ENCODE peak calls at places on chromosomes 11 and 22, in four cellular contexts. L is tibial artery, M is neuronal stem cell, T is HCT116. A is an unnamed sample.

GRCh38 chr22:24315367-24315781 is 44.7 kb downstream of the SPECC1L start:
- DNase-seq in M (no peak), T (no peak), L (no peak), A (no peak)

GRCh38 chr22:41862160-41862529 is 29.2 kb downstream of the SREBF2 start:
- DNase-seq in L (no peak), T (no peak), M (no peak), A (no peak)

GRCh38 chr11:78082146-78082545 is 2.5 kb upstream of the NDUFC2 start:
- DNase-seq in M (no peak), L (no peak), T (no peak), A (no peak)

GRCh38 chr22:48358886-48359612 is 1468.6 kb downstream of the BRD1 start:
- DNase-seq in T (no peak), L (no peak), M (no peak), A (no peak)

GRCh38 chr11:18313985-18314763 is 7.8 kb downstream of the HPS5 start:
- DNase-seq in L (no peak), M (no peak), T (no peak), A (peak)

GRCh38 chr11:119108151-119108856 is 1.2 kb downstream of the C2CD2L start:
- DNase-seq in L (no peak), M (no peak), T (no peak), A (peak)

GRCh38 chr22:50015451-50016307 is 3.1 kb upstream of the IL17REL start:
- DNase-seq in L (peak), T (no peak), M (no peak), A (no peak)

GRCh38 chr11:19013181-19013857 is 47.2 kb downstream of the MRGPRX2 start:
- DNase-seq in T (no peak), L (no peak), M (no peak), A (no peak)

GRCh38 chr11:134587345-134587744 is 175.3 kb upstream of the B3GAT1 start:
- DNase-seq in L (no peak), M (no peak), T (no peak), A (no peak)

GRCh38 chr22:48307941-48308340 is 1519.7 kb downstream of the BRD1 start:
- DNase-seq in M (no peak), L (no peak), T (no peak), A (no peak)

GRCh38 chr11:85827768-85828639 is 17.1 kb upstream of the SYTL2 start:
- DNase-seq in L (no peak), M (no peak), T (peak), A (peak)

GRCh38 chr11:60872124-60872951 is 5.0 kb downstream of the ZP1 start:
- DNase-seq in M (no peak), L (peak), T (no peak), A (peak)

GRCh38 chr11:77101043-77101537 is 1.6 kb upstream of the OMP start:
- DNase-seq in M (no peak), L (no peak), T (no peak), A (peak)

GRCh38 chr11:9459573-9460321 is 1.1 kb upstream of the ZNF143 start:
- DNase-seq in M (peak), T (peak), L (no peak), A (peak)

GRCh38 chr11:75949023-75949672 is 134.1 kb downstream of the UVRAG start:
- DNase-seq in T (no peak), M (no peak), L (no peak), A (no peak)

GRCh38 chr11:62468577-62468976 is 49.7 kb downstream of the SCGB1A1 start:
- DNase-seq in M (no peak), L (no peak), T (no peak), A (no peak)

GRCh38 chr11:63896071-63896470 is 20.9 kb downstream of the RCOR2 start:
- DNase-seq in L (no peak), T (no peak), M (no peak), A (no peak)

GRCh38 chr11:128155590-128155989 is 431.8 kb downstream of the ETS1 start:
- DNase-seq in T (no peak), M (no peak), L (no peak), A (no peak)

GRCh38 chr11:80157447-80157846 is 716.6 kb upstream of the TENM4 start:
- DNase-seq in M (no peak), T (no peak), L (no peak), A (no peak)

GRCh38 chr11:72813740-72814138 is 472 bp upstream of the ATG16L2 start:
- DNase-seq in T (peak), M (no peak), L (no peak), A (peak)

GRCh38 chr11:1832181-1832988 is 2.4 kb upstream of the SYT8 start:
- DNase-seq in T (no peak), L (no peak), M (peak), A (peak)

GRCh38 chr11:113862430-113862829 is 12.9 kb downstream of the USP28 start:
- DNase-seq in L (no peak), M (no peak), T (no peak), A (no peak)

GRCh38 chr11:118139578-118139977 is 13.0 kb downstream of the SCN4B start:
- DNase-seq in M (no peak), L (no peak), T (no peak), A (no peak)

GRCh38 chr11:16632295-16633200 is 105.9 kb upstream of the C11orf58 start:
- DNase-seq in T (peak), L (no peak), M (no peak), A (peak)

GRCh38 chr11:15202626-15203025 is 87.9 kb downstream of the INSC start:
- DNase-seq in T (no peak), L (no peak), M (no peak), A (no peak)

GRCh38 chr11:122656073-122656630 is 630 bp downstream of the UBASH3B start:
- DNase-seq in T (no peak), M (peak), L (peak), A (peak)

GRCh38 chr11:10044618-10045017 is 249.4 kb downstream of the SBF2 start:
- DNase-seq in T (peak), L (no peak), M (no peak), A (no peak)

GRCh38 chr11:17905477-17905876 is 107.4 kb downstream of the SERGEF start:
- DNase-seq in T (no peak), L (no peak), M (no peak), A (no peak)

GRCh38 chr22:27801616-27802388 is at the start of gene MN1:
- DNase-seq in L (peak), M (peak), T (no peak), A (peak)

GRCh38 chr22:27801197-27801615 is 350 bp downstream of the MN1 start:
- DNase-seq in M (peak), T (no peak), L (no peak), A (peak)

GRCh38 chr22:27800250-27801131 is 1.1 kb downstream of the MN1 start:
- DNase-seq in T (no peak), L (peak), M (peak), A (peak)

GRCh38 chr22:27804016-27804415 is 2.5 kb upstream of the MN1 start:
- DNase-seq in M (no peak), T (no peak), L (peak), A (no peak)

DNA sequence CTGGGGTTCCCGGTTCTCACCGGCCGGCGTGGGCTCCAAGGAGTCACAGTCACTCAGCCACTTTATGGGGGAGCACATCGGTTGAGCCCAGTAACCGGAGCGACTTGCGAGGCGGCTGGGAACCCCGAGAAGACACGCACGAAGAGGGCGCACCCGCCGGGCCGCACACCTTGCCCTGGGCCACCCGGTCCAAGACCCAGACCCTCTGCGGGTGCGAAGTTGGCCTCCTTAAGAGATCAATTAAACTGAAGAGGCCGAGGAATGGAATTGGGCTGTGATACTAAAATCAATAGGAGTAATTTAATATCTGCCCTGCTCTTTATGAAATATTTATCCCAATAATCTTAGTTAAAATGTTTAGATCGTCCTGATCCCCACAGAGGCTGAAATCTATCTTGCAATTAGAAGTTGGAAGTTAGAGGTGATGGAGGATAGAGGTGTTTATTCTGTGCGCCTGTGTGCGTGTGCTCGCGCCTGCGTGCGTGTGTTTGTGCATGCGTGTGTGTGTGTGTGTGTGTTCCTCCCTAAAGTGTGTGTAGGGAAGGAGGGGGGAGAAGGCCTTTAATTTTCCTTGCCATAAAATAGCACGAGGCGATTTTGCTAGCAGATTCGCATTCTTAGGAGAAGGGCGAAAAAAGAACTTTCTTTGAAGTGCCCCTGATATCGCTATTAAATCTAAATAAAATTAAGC is 978 bp upstream of the MN1 start:
- DNase-seq in T (no peak), L (no peak), M (no peak), A (no peak)
- H3K4me3 ChIP-seq in T (peak), L (peak), M (peak), A (peak)

GRCh38 chr11:45848654-45849081 is 1.4 kb downstream of the CRY2 start:
- DNase-seq in T (no peak), M (no peak), L (peak), A (no peak)

GRCh38 chr11:45844822-45845573 is 2.3 kb upstream of the CRY2 start:
- DNase-seq in L (no peak), T (no peak), M (no peak), A (no peak)

GRCh38 chr11:45846174-45846675 is 1.1 kb upstream of the CRY2 start:
- DNase-seq in L (peak), T (no peak), M (no peak), A (no peak)

GRCh38 chr11:45847908-45848316 is 637 bp downstream of the CRY2 start:
- DNase-seq in T (no peak), L (peak), M (peak), A (peak)

DNA sequence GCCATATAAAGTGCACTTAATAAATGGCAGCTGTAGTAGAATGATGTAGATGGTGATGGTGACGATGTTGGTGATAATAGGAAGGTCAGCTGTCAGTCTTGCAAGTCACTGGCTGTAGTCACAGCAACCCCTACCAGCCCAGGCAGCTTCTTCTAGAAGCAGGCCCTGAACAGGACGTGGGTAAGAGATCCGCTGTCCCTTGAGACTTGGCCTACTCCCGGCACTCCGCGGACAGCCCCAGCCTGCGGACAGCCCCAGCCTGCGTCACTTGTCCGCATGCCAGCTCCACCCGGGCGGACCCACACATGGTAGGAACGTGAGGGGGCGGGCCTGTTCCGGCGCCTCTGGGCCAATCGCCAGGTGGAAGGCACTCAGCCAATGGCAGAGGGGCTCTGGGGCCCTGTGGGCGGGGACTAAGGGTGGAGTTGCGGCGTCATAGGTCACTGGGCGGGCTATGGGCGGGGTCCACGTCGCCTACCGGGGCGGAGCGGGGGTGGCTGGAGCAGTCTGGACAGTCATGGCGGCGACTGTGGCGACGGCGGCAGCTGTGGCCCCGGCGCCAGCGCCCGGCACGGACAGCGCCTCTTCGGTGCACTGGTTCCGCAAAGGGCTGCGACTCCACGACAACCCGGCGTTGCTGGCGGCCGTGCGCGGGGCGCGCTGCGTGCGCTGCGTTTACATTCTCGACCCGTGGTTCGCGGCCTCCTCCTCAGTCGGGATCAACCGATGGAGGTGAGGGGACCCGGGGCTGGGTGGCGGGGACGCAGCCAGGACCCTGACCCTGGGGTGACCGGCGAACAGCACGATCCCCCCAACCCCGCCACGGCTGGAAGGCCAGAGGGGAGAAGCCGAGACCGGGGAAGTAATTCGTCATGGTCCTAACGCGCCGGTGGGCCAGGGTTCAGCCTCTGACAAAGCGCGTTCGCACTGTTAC is at the start of gene CRY2:
- DNase-seq in L (peak), T (peak), M (peak), A (peak)
- H3K27ac ChIP-seq in L (peak), T (peak), M (no peak), A (peak)

DNA sequence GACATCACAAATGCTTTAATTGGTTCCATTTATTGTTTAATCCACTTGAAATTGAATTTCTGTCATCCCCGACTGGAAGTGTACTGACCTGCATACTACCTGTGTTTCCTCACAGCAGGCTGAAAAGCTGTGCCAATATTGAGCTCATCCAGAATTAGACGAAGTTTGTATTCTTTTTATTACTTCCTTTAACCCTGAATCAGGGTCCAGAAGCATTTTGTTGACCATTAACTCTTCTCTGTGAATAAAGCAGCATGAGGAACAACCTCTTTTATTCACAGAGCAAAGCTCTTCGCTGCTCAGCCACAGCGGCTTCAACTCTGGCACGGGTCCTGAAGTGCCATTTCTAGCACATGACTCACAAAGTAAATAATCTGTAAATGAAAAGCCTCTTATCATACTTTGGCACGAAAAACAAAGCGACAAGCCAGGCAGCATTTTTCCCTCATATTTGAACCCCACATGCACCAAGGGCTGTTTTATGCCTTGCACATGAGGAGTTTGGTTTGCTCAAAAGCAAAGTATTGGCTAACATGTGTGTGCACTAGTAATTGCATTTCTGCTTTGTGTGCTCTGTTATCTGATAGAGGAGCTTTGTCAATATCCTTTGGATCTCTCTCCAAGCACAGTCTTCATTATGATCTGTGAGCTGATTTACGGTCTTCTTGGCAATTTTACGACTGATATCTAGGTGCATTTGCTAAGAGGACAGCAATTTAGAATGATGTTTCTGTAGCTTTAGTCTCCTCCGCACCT is 33.0 kb upstream of the APOBEC3A start:
- DNase-seq in T (peak), L (peak), M (no peak), A (peak)
- H3K4me3 ChIP-seq in T (peak), L (peak), M (no peak), A (no peak)

GRCh38 chr22:22199634-22200033 is 45.0 kb upstream of the VPREB1 start:
- DNase-seq in L (no peak), T (no peak), M (no peak), A (no peak)

GRCh38 chr22:22201925-22202343 is 42.7 kb upstream of the VPREB1 start:
- DNase-seq in T (no peak), L (no peak), M (no peak), A (no peak)

GRCh38 chr22:22203048-22203971 is 41.3 kb upstream of the VPREB1 start:
- DNase-seq in M (no peak), T (no peak), L (no peak), A (no peak)

GRCh38 chr22:22200569-22201184 is 43.9 kb upstream of the VPREB1 start:
- DNase-seq in T (no peak), L (no peak), M (no peak), A (no peak)

DNA sequence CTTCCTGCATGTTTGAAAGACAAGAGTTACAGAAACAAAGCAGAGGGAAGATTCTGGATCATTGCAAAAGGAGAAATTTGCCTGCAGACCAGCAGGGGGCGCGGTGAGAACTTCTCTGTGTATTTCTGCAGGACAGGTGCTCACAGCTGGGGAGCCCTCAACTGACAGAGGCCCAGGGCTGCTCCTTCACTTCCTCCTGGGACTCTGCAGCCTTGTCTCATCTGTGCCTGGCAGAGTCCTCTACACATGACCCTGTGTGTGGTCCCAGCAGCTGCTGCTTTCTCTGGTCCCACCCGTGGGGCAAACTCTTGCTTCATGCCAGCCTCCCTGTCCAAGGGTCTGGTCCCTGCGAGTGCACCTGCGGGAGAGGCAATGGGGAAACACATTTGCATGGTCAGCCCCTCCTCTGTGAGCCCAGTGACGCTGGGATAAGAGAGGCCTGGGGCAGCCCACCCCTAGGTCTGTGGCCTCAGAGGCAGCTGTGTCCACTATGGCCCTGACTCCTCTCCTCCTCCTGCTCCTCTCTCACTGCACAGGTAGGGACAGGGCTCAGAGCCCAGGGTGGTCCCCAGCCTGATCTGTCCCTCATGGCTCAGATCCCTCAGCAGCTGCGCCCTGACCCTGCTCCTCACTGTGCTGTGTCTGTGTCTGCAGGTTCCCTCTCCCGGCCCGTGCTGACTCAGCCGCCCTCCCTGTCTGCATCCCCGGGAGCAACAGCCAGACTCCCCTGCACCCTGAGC is 43.2 kb upstream of the VPREB1 start:
- DNase-seq in L (no peak), T (no peak), M (peak), A (peak)
- H3K27ac ChIP-seq in L (no peak), T (no peak), M (no peak), A (no peak)

DNA sequence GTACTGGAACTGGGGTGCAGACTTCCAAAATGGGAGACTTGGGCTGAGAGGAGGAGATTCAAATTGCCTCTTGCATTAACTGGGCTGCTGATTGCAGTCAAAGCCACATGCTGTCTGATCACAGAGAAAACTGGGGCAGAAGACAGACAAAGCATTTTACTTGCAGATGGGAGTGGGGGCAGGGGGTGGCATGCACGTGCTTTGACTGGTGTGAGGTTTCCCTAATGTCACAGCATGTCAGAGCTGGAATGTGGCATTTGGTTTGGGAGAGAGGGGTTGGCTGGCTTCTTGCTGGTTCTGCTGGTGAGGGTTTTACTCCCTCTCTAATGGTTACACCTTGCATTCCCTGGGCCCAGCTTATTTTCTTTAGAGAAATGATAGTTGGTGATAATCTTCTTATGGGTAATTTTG is 2.9 kb downstream of the TUB start:
- DNase-seq in T (no peak), M (no peak), L (no peak), A (no peak)
- H3K4me3 ChIP-seq in T (no peak), M (no peak), L (no peak), A (no peak)

DNA sequence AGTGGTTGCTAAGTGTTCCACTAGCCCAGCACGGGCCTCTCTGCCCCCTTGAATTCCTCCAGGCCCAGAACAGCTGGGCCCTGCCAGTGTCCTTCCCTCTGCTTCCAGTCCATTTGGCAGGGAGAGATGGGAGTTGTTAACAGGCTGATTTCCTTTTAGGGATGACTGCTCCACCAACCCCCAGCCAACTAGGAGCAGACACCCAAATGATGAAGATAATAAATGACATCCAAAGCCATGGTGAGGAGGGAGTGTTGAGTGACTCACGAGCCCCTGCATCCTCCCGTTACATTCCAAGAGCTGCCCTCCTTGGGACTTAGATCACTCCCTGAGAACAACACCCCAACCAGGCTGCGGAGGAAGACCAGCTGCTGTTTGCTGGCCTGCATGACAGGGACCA is 20.6 kb downstream of the PARVA start:
- DNase-seq in T (no peak), M (no peak), L (peak), A (peak)
- H3K27ac ChIP-seq in T (no peak), M (no peak), L (peak), A (peak)

A was measured in cardiac muscle cell.